ENCODE peak calls at places on chromosomes 11 and 22, in nine cellular contexts. Z is PC-9, N is pancreas, A is iPS DF 6.9, M is cardiac muscle cell, F is tibial artery, O is H9, Y is RWPE1, L is GM23338. J is an unnamed sample.

GRCh38 chr11:1864216-1864615 is 11.3 kb downstream of the LSP1 start:
- DNase-seq in Y (no peak), M (peak; percentile 36), N (no peak), A (no peak), F (no peak), O (no peak), Z (no peak), L (no peak), J (no peak)

GRCh38 chr11:17564687-17565042 is 17.6 kb downstream of the OTOG start:
- DNase-seq in Y (no peak), A (no peak), M (no peak), L (peak; percentile 64), N (peak; percentile 1), O (peak; percentile 38), F (no peak), Z (no peak), J (no peak)

GRCh38 chr11:111359223-111360149 is 19.6 kb downstream of the POU2AF1 start:
- DNase-seq in L (no peak), N (no peak), A (no peak), O (no peak), F (no peak), Y (no peak), Z (no peak), M (no peak), J (peak; percentile 54)

GRCh38 chr11:4957396-4957795 is 1.9 kb upstream of the OR51A2 start:
- DNase-seq in Z (no peak), A (no peak), L (no peak), O (no peak), F (no peak), M (no peak), Y (no peak), N (no peak), J (no peak)

GRCh38 chr11:130908770-130909625 is 7.3 kb downstream of the SNX19 start:
- DNase-seq in L (no peak), Z (no peak), F (no peak), O (no peak), N (no peak), Y (peak; percentile 26), A (no peak), M (peak; percentile 85), J (peak; percentile 64)

GRCh38 chr22:24433868-24434471 is 6.6 kb downstream of the ADORA2A start:
- DNase-seq in L (no peak), O (no peak), Y (no peak), N (no peak), M (no peak), Z (no peak), A (no peak), F (no peak), J (peak; percentile 54)

GRCh38 chr22:28714043-28714442 is 27.6 kb downstream of the CHEK2 start:
- DNase-seq in F (no peak), N (no peak), Z (no peak), A (no peak), O (no peak), Y (no peak), M (no peak), L (no peak), J (no peak)

GRCh38 chr11:133903056-133903455 is 53.7 kb downstream of the IGSF9B start:
- DNase-seq in Z (no peak), N (no peak), Y (no peak), O (no peak), M (no peak), F (no peak), A (no peak), L (no peak), J (no peak)

GRCh38 chr11:17014321-17014773 is at the start of gene PLEKHA7:
- DNase-seq in L (peak; percentile 51), Z (peak; percentile 40), N (no peak), F (no peak), M (no peak), O (no peak), A (no peak), Y (peak; percentile 12), J (no peak)

GRCh38 chr11:61994981-61995380 is 27.5 kb upstream of the FTH1 start:
- DNase-seq in F (no peak), A (no peak), N (no peak), Z (no peak), Y (no peak), O (no peak), M (no peak), L (no peak), J (no peak)

GRCh38 chr11:72925656-72926055 is 111.4 kb downstream of the ATG16L2 start:
- DNase-seq in Y (no peak), O (no peak), F (no peak), M (no peak), A (no peak), L (no peak), N (no peak), Z (no peak), J (no peak)

GRCh38 chr11:117604349-117604995 is 192.5 kb downstream of the DSCAML1 start:
- DNase-seq in F (no peak), Y (no peak), L (no peak), Z (no peak), A (no peak), O (no peak), M (no peak), N (no peak), J (no peak)

GRCh38 chr11:62601114-62601363 is 626 bp downstream of the MTA2 start:
- DNase-seq in Y (no peak), F (peak; percentile 49), A (no peak), N (no peak), M (peak; percentile 41), L (no peak), Z (no peak), O (no peak), J (no peak)

GRCh38 chr22:46829140-46829891 is 66.9 kb downstream of the TBC1D22A start:
- DNase-seq in Y (peak; percentile 78), A (no peak), L (no peak), N (no peak), Z (peak; percentile 39), M (peak; percentile 91), F (no peak), O (no peak), J (peak; percentile 42)

GRCh38 chr11:70082829-70083228 is 4.7 kb downstream of the ANO1 start:
- DNase-seq in A (no peak), L (no peak), F (no peak), O (no peak), Y (no peak), N (no peak), M (no peak), Z (no peak), J (no peak)

GRCh38 chr11:119506436-119506835 is 83.5 kb upstream of the THY1 start:
- DNase-seq in Z (no peak), Y (no peak), M (peak; percentile 40), F (no peak), O (no peak), A (no peak), N (no peak), L (no peak), J (no peak)

GRCh38 chr11:119509969-119510401 is 87.0 kb upstream of the THY1 start:
- DNase-seq in F (peak; percentile 51), A (no peak), N (peak; percentile 28), Z (no peak), M (peak; percentile 93), L (no peak), Y (peak; percentile 21), O (no peak), J (peak; percentile 94)

GRCh38 chr11:119511601-119512000 is 88.6 kb upstream of the THY1 start:
- DNase-seq in N (no peak), Y (no peak), A (no peak), Z (no peak), F (no peak), O (no peak), L (no peak), M (no peak), J (no peak)

GRCh38 chr11:119512373-119512772 is 89.4 kb upstream of the THY1 start:
- DNase-seq in N (no peak), O (no peak), L (no peak), A (no peak), Y (no peak), Z (no peak), M (no peak), F (no peak), J (no peak)

GRCh38 chr11:119509277-119509841 is 86.4 kb upstream of the THY1 start:
- DNase-seq in F (no peak), A (no peak), M (peak; percentile 46), L (no peak), N (no peak), Y (no peak), Z (no peak), O (no peak), J (peak; percentile 29)
- H3K27ac ChIP-seq in F (no peak overlapping the region), A (no peak overlapping the region), M (no peak overlapping the region), L (no peak overlapping the region), N (no peak overlapping the region), Y (no peak overlapping the region), Z (no peak overlapping the region), O (no peak overlapping the region), J (no peak overlapping the region)

GRCh38 chr22:30861131-30861530 is 107.4 kb downstream of the MORC2 start:
- DNase-seq in N (no peak), Y (no peak), O (peak; percentile 21), F (no peak), M (no peak), L (no peak), Z (no peak), A (no peak), J (no peak)
- H3K27ac ChIP-seq in N (no peak overlapping the region), Y (no peak overlapping the region), O (no peak overlapping the region), F (no peak overlapping the region), M (no peak overlapping the region), L (no peak overlapping the region), Z (no peak overlapping the region), A (no peak overlapping the region), J (no peak overlapping the region)

DNA sequence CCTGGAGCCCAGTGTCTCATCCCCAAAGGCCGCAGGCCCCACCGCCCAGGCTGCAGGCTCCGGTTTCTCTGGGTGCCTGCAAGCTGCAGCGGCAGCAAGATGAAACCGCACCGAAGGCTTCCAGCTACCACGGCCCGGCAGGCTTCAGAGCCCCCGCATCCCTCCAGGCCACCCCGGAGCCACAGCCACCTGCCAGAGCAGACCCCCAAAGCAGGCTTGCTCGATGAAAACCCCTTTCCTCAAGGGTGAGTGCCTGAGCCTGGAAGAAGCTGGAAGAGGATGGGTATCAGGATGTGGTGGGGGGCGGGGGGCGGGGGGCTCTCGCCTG is 24.5 kb upstream of the GNB1L start:
- DNase-seq in Y (no peak), L (no peak), Z (no peak), N (peak; percentile 11), O (peak; percentile 29), A (no peak), F (peak; percentile 9), M (no peak), J (no peak)
- H3K27ac ChIP-seq in Y (peak overlapping the region; percentile 99), L (no peak overlapping the region), Z (no peak overlapping the region), N (no peak overlapping the region), O (no peak overlapping the region), A (no peak overlapping the region), F (no peak overlapping the region), M (no peak overlapping the region), J (no peak overlapping the region)

DNA sequence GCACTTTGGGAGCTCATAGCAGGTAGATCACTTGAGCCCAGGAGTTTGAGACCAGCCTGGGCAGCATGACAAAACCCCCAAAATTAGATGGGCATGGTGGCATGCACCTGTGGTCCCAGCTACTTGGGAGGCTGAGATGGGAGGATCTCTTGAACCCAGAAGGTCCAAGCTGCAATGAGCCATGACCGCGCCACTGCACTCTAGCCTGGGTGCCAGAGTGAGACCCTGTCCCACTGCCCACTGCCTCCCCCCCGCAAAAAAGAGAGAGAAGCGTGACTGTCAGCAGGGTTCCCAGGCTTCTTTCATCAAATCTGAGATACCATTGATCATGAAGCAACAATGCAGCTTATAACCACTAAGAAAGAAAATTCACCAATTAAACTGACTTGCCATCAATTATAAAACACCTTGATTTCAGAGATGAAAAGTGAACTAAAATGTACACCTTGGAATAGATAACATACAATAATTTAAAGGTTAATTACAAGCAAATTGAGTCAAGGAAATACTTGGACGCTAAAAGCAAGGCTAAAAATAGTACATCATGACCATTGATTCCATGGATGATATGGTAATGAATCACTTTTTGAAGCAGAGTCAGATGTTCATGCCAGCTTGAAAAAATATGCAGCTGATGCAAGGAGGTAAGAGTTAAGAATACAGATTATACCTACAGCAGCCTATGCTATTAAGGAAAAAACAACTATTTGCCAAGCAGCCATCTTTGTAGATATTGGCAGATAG is 90.8 kb upstream of the ALKBH3 start:
- DNase-seq in L (no peak), F (no peak), N (no peak), Z (peak; percentile 3), O (no peak), Y (peak; percentile 61), M (peak; percentile 52), A (no peak), J (peak; percentile 74)
- H3K27ac ChIP-seq in L (no peak overlapping the region), F (no peak overlapping the region), N (no peak overlapping the region), Z (peak overlapping the region; percentile 76), O (no peak overlapping the region), Y (peak overlapping the region; percentile 79), M (no peak overlapping the region), A (no peak overlapping the region), J (peak overlapping the region; percentile 86)

J was measured in mammary epithelial cell.